ENCODE peak calls at places on chromosome 19, in eight cellular contexts. E is CD8-positive, alpha-beta memory T cell; M is posterior cingulate gyrus; R is D341Med; S is activated T-cell treated with anti-CD3 and anti-CD28 coated beads for 24 hours; J is cardiac fibroblast; Q is activated naive CD8-positive, alpha-beta T cell treated with anti-CD3 and anti-CD28 coated beads for 36 hours; B is NCI-H748 treated with DMSO at 0.1 percent for 48 hours. K is an unnamed sample.

GRCh38 chr19:44807652-44808462 is 1.0 kb upstream of the BCAM start:
- DNase-seq in E (no peak), M (peak), R (no peak), S (no peak), J (peak), Q (no peak), B (no peak), K (peak)

GRCh38 chr19:41935781-41936415 is 7.6 kb upstream of the ERFL start:
- DNase-seq in E (peak), M (no peak), R (peak), S (no peak), J (no peak), Q (no peak), B (no peak), K (no peak)

GRCh38 chr19:32652893-32653625 is 21.9 kb downstream of the ANKRD27 start:
- DNase-seq in E (no peak), M (peak), R (no peak), S (no peak), J (peak), Q (no peak), B (no peak), K (no peak)

GRCh38 chr19:12946092-12946845 is 607 bp downstream of the RAD23A start:
- DNase-seq in E (peak), M (peak), R (peak), S (peak), J (peak), Q (peak), B (no peak), K (peak)

GRCh38 chr19:35995655-35995993 is 636 bp downstream of the SDHAF1 start:
- DNase-seq in E (peak), M (no peak), R (peak), S (peak), J (peak), Q (peak), B (no peak), K (peak)

GRCh38 chr19:43462887-43463380 is 2.5 kb downstream of the LYPD3 start:
- DNase-seq in E (no peak), M (no peak), R (no peak), S (no peak), J (no peak), Q (no peak), B (no peak), K (no peak)

GRCh38 chr19:35161434-35161743 is 6.9 kb downstream of the FXYD5 start:
- DNase-seq in E (no peak), M (no peak), R (no peak), S (no peak), J (no peak), Q (no peak), B (no peak), K (no peak)

GRCh38 chr19:8392017-8392591 is 1.9 kb downstream of the RAB11B start:
- DNase-seq in E (no peak), M (peak), R (peak), S (no peak), J (peak), Q (no peak), B (no peak), K (no peak)

GRCh38 chr19:43936219-43936618 is 1.1 kb upstream of the ZNF45 start:
- DNase-seq in E (no peak), M (no peak), R (no peak), S (no peak), J (no peak), Q (no peak), B (no peak), K (no peak)

GRCh38 chr19:51207747-51208146 is 17.1 kb upstream of the CD33 start:
- DNase-seq in E (no peak), M (no peak), R (no peak), S (no peak), J (no peak), Q (no peak), B (no peak), K (no peak)

GRCh38 chr19:27887946-27888345 is 1325.0 kb downstream of the UQCRFS1 start:
- DNase-seq in E (no peak), M (no peak), R (no peak), S (no peak), J (no peak), Q (no peak), B (no peak), K (no peak)

GRCh38 chr19:35931874-35932202 is 4.3 kb upstream of the LRFN3 start:
- DNase-seq in E (no peak), M (no peak), R (no peak), S (no peak), J (no peak), Q (no peak), B (no peak), K (no peak)

GRCh38 chr19:42088471-42089190 is 12.7 kb downstream of the ZNF574 start:
- DNase-seq in E (no peak), M (no peak), R (no peak), S (no peak), J (peak), Q (no peak), B (no peak), K (no peak)

GRCh38 chr19:39498262-39499081 is at the start of gene DLL3:
- DNase-seq in E (no peak), M (no peak), R (peak), S (no peak), J (no peak), Q (peak), B (peak), K (peak)

GRCh38 chr19:1566392-1567115 is 1.6 kb downstream of the MEX3D start:
- DNase-seq in E (no peak), M (peak), R (peak), S (no peak), J (peak), Q (no peak), B (peak), K (peak)

GRCh38 chr19:35107541-35107939 is 8.1 kb upstream of the FXYD3 start:
- DNase-seq in E (no peak), M (peak), R (no peak), S (no peak), J (peak), Q (no peak), B (no peak), K (no peak)